ENCODE peak calls at places on chromosomes 4 and X, in ten cellular contexts. One of them, this sample, is unnamed.

GRCh38 chr4:1983846-1984405 is 24.8 kb downstream of the NELFA start:
- DNase-seq in CD8-positive, alpha-beta memory T cell: no peak
- DNase-seq in colonic mucosa: no peak
- DNase-seq in cardiac muscle cell: peak; percentile 47
- DNase-seq in heart right ventricle: peak; percentile 50
- DNase-seq in heart left ventricle: no peak
- DNase-seq in activated T-cell treated with anti-CD3 and anti-CD28 coated beads for 24 hours: no peak
- DNase-seq in activated CD4-positive, CD25-positive, alpha-beta regulatory T cell: no peak
- DNase-seq in T-helper 2 cell: no peak
- DNase-seq in frontal cortex: no peak
- DNase-seq in this sample: no peak

GRCh38 chrX:28847423-28847822 is 260.2 kb downstream of the IL1RAPL1 start:
- DNase-seq in activated CD4-positive, CD25-positive, alpha-beta regulatory T cell: no peak
- DNase-seq in frontal cortex: peak; percentile 1
- DNase-seq in T-helper 2 cell: no peak
- DNase-seq in cardiac muscle cell: peak; percentile 45
- DNase-seq in heart right ventricle: peak; percentile 16
- DNase-seq in CD8-positive, alpha-beta memory T cell: no peak
- DNase-seq in colonic mucosa: no peak
- DNase-seq in heart left ventricle: no peak
- DNase-seq in activated T-cell treated with anti-CD3 and anti-CD28 coated beads for 24 hours: no peak
- DNase-seq in this sample: no peak

GRCh38 chr4:7398104-7398423 is 36.7 kb downstream of the PSAPL1 start:
- DNase-seq in heart right ventricle: peak; percentile 52
- DNase-seq in T-helper 2 cell: no peak
- DNase-seq in colonic mucosa: no peak
- DNase-seq in frontal cortex: no peak
- DNase-seq in heart left ventricle: peak; percentile 74
- DNase-seq in CD8-positive, alpha-beta memory T cell: no peak
- DNase-seq in activated T-cell treated with anti-CD3 and anti-CD28 coated beads for 24 hours: no peak
- DNase-seq in cardiac muscle cell: peak; percentile 33
- DNase-seq in activated CD4-positive, CD25-positive, alpha-beta regulatory T cell: no peak
- DNase-seq in this sample: no peak

GRCh38 chr4:176778491-176778890 is 14.2 kb downstream of the VEGFC start:
- DNase-seq in heart right ventricle: no peak
- DNase-seq in colonic mucosa: no peak
- DNase-seq in heart left ventricle: no peak
- DNase-seq in activated CD4-positive, CD25-positive, alpha-beta regulatory T cell: no peak
- DNase-seq in activated T-cell treated with anti-CD3 and anti-CD28 coated beads for 24 hours: no peak
- DNase-seq in CD8-positive, alpha-beta memory T cell: no peak
- DNase-seq in cardiac muscle cell: peak; percentile 72
- DNase-seq in frontal cortex: no peak
- DNase-seq in T-helper 2 cell: no peak
- DNase-seq in this sample: no peak

GRCh38 chrX:103373581-103373980 is 2.8 kb upstream of the BEX3 start:
- DNase-seq in heart right ventricle: no peak
- DNase-seq in activated CD4-positive, CD25-positive, alpha-beta regulatory T cell: no peak
- DNase-seq in CD8-positive, alpha-beta memory T cell: no peak
- DNase-seq in activated T-cell treated with anti-CD3 and anti-CD28 coated beads for 24 hours: no peak
- DNase-seq in cardiac muscle cell: no peak
- DNase-seq in frontal cortex: no peak
- DNase-seq in T-helper 2 cell: no peak
- DNase-seq in heart left ventricle: no peak
- DNase-seq in colonic mucosa: no peak
- DNase-seq in this sample: no peak

GRCh38 chr4:119725688-119726330 is 97.2 kb upstream of the PDE5A start:
- DNase-seq in CD8-positive, alpha-beta memory T cell: no peak
- DNase-seq in activated T-cell treated with anti-CD3 and anti-CD28 coated beads for 24 hours: no peak
- DNase-seq in T-helper 2 cell: no peak
- DNase-seq in frontal cortex: no peak
- DNase-seq in colonic mucosa: peak; percentile 64
- DNase-seq in heart right ventricle: no peak
- DNase-seq in cardiac muscle cell: no peak
- DNase-seq in activated CD4-positive, CD25-positive, alpha-beta regulatory T cell: no peak
- DNase-seq in heart left ventricle: no peak
- DNase-seq in this sample: no peak

GRCh38 chr4:52574036-52574435 is 85.1 kb downstream of the USP46 start:
- DNase-seq in cardiac muscle cell: no peak
- DNase-seq in CD8-positive, alpha-beta memory T cell: no peak
- DNase-seq in activated T-cell treated with anti-CD3 and anti-CD28 coated beads for 24 hours: no peak
- DNase-seq in heart left ventricle: no peak
- DNase-seq in heart right ventricle: no peak
- DNase-seq in activated CD4-positive, CD25-positive, alpha-beta regulatory T cell: no peak
- DNase-seq in colonic mucosa: no peak
- DNase-seq in frontal cortex: no peak
- DNase-seq in T-helper 2 cell: no peak
- DNase-seq in this sample: no peak

GRCh38 chrX:76555816-76556215 is 128.3 kb downstream of the MAGEE1 start:
- DNase-seq in heart right ventricle: no peak
- DNase-seq in colonic mucosa: no peak
- DNase-seq in CD8-positive, alpha-beta memory T cell: no peak
- DNase-seq in activated T-cell treated with anti-CD3 and anti-CD28 coated beads for 24 hours: no peak
- DNase-seq in activated CD4-positive, CD25-positive, alpha-beta regulatory T cell: no peak
- DNase-seq in cardiac muscle cell: peak; percentile 20
- DNase-seq in T-helper 2 cell: peak; percentile 27
- DNase-seq in heart left ventricle: no peak
- DNase-seq in frontal cortex: no peak
- DNase-seq in this sample: no peak

GRCh38 chr4:7041851-7042696 is 1.1 kb upstream of the TADA2B start:
- DNase-seq in heart left ventricle: peak; percentile 87
- DNase-seq in colonic mucosa: peak; percentile 55
- DNase-seq in activated CD4-positive, CD25-positive, alpha-beta regulatory T cell: no peak
- DNase-seq in CD8-positive, alpha-beta memory T cell: peak; percentile 58
- DNase-seq in activated T-cell treated with anti-CD3 and anti-CD28 coated beads for 24 hours: no peak
- DNase-seq in cardiac muscle cell: no peak
- DNase-seq in frontal cortex: peak; percentile 65
- DNase-seq in T-helper 2 cell: no peak
- DNase-seq in heart right ventricle: peak; percentile 67
- DNase-seq in this sample: no peak

GRCh38 chr4:33357121-33357520 is 2637.0 kb downstream of the PCDH7 start:
- DNase-seq in cardiac muscle cell: no peak
- DNase-seq in activated CD4-positive, CD25-positive, alpha-beta regulatory T cell: no peak
- DNase-seq in activated T-cell treated with anti-CD3 and anti-CD28 coated beads for 24 hours: no peak
- DNase-seq in heart right ventricle: no peak
- DNase-seq in CD8-positive, alpha-beta memory T cell: no peak
- DNase-seq in T-helper 2 cell: no peak
- DNase-seq in frontal cortex: no peak
- DNase-seq in heart left ventricle: no peak
- DNase-seq in colonic mucosa: no peak
- DNase-seq in this sample: no peak

GRCh38 chr4:119191505-119191904 is 21.0 kb upstream of the USP53 start:
- DNase-seq in heart right ventricle: no peak
- DNase-seq in cardiac muscle cell: no peak
- DNase-seq in CD8-positive, alpha-beta memory T cell: no peak
- DNase-seq in T-helper 2 cell: no peak
- DNase-seq in activated T-cell treated with anti-CD3 and anti-CD28 coated beads for 24 hours: no peak
- DNase-seq in frontal cortex: no peak
- DNase-seq in activated CD4-positive, CD25-positive, alpha-beta regulatory T cell: no peak
- DNase-seq in colonic mucosa: no peak
- DNase-seq in heart left ventricle: no peak
- DNase-seq in this sample: no peak

GRCh38 chrX:124860736-124861135 is 458.9 kb upstream of the TEX13C start:
- DNase-seq in heart left ventricle: no peak
- DNase-seq in activated CD4-positive, CD25-positive, alpha-beta regulatory T cell: no peak
- DNase-seq in colonic mucosa: no peak
- DNase-seq in activated T-cell treated with anti-CD3 and anti-CD28 coated beads for 24 hours: no peak
- DNase-seq in heart right ventricle: no peak
- DNase-seq in cardiac muscle cell: no peak
- DNase-seq in T-helper 2 cell: no peak
- DNase-seq in frontal cortex: no peak
- DNase-seq in CD8-positive, alpha-beta memory T cell: no peak
- DNase-seq in this sample: no peak

GRCh38 chr4:68748181-68748981 is 67.4 kb upstream of the UGT2B10 start:
- DNase-seq in cardiac muscle cell: no peak
- DNase-seq in heart right ventricle: no peak
- DNase-seq in frontal cortex: no peak
- DNase-seq in CD8-positive, alpha-beta memory T cell: no peak
- DNase-seq in heart left ventricle: no peak
- DNase-seq in activated T-cell treated with anti-CD3 and anti-CD28 coated beads for 24 hours: no peak
- DNase-seq in colonic mucosa: no peak
- DNase-seq in T-helper 2 cell: no peak
- DNase-seq in activated CD4-positive, CD25-positive, alpha-beta regulatory T cell: no peak
- DNase-seq in this sample: no peak

GRCh38 chrX:14963447-14964236 is 90.4 kb downstream of the MOSPD2 start:
- DNase-seq in frontal cortex: no peak
- DNase-seq in T-helper 2 cell: no peak
- DNase-seq in cardiac muscle cell: peak; percentile 7
- DNase-seq in heart right ventricle: no peak
- DNase-seq in activated CD4-positive, CD25-positive, alpha-beta regulatory T cell: no peak
- DNase-seq in colonic mucosa: no peak
- DNase-seq in CD8-positive, alpha-beta memory T cell: no peak
- DNase-seq in heart left ventricle: no peak
- DNase-seq in activated T-cell treated with anti-CD3 and anti-CD28 coated beads for 24 hours: no peak
- DNase-seq in this sample: no peak

GRCh38 chrX:111086521-111087127 is 9.4 kb upstream of the PAK3 start:
- DNase-seq in heart right ventricle: no peak
- DNase-seq in frontal cortex: no peak
- DNase-seq in T-helper 2 cell: no peak
- DNase-seq in cardiac muscle cell: no peak
- DNase-seq in activated CD4-positive, CD25-positive, alpha-beta regulatory T cell: no peak
- DNase-seq in CD8-positive, alpha-beta memory T cell: no peak
- DNase-seq in activated T-cell treated with anti-CD3 and anti-CD28 coated beads for 24 hours: no peak
- DNase-seq in colonic mucosa: no peak
- DNase-seq in heart left ventricle: no peak
- DNase-seq in this sample: no peak

GRCh38 chr4:60683953-60684352 is 516.2 kb upstream of the ADGRL3 start:
- DNase-seq in frontal cortex: no peak
- DNase-seq in heart left ventricle: no peak
- DNase-seq in cardiac muscle cell: peak; percentile 51
- DNase-seq in T-helper 2 cell: no peak
- DNase-seq in activated CD4-positive, CD25-positive, alpha-beta regulatory T cell: no peak
- DNase-seq in activated T-cell treated with anti-CD3 and anti-CD28 coated beads for 24 hours: no peak
- DNase-seq in heart right ventricle: no peak
- DNase-seq in CD8-positive, alpha-beta memory T cell: no peak
- DNase-seq in colonic mucosa: no peak
- DNase-seq in this sample: no peak

GRCh38 chr4:98887137-98887536 is 41.8 kb downstream of the EIF4E start:
- DNase-seq in frontal cortex: no peak
- DNase-seq in T-helper 2 cell: no peak
- DNase-seq in activated CD4-positive, CD25-positive, alpha-beta regulatory T cell: no peak
- DNase-seq in heart left ventricle: no peak
- DNase-seq in heart right ventricle: no peak
- DNase-seq in activated T-cell treated with anti-CD3 and anti-CD28 coated beads for 24 hours: no peak
- DNase-seq in cardiac muscle cell: no peak
- DNase-seq in CD8-positive, alpha-beta memory T cell: no peak
- DNase-seq in colonic mucosa: no peak
- DNase-seq in this sample: no peak

GRCh38 chrX:103614999-103615398 is 7.2 kb downstream of the TCEAL3 start:
- DNase-seq in T-helper 2 cell: no peak
- DNase-seq in CD8-positive, alpha-beta memory T cell: no peak
- DNase-seq in activated CD4-positive, CD25-positive, alpha-beta regulatory T cell: no peak
- DNase-seq in cardiac muscle cell: no peak
- DNase-seq in activated T-cell treated with anti-CD3 and anti-CD28 coated beads for 24 hours: no peak
- DNase-seq in colonic mucosa: no peak
- DNase-seq in frontal cortex: no peak
- DNase-seq in heart left ventricle: no peak
- DNase-seq in heart right ventricle: no peak
- DNase-seq in this sample: no peak

GRCh38 chr4:184529283-184529682 is 54.9 kb upstream of the IRF2 start:
- DNase-seq in activated CD4-positive, CD25-positive, alpha-beta regulatory T cell: no peak
- DNase-seq in colonic mucosa: no peak
- DNase-seq in CD8-positive, alpha-beta memory T cell: no peak
- DNase-seq in cardiac muscle cell: no peak
- DNase-seq in heart right ventricle: no peak
- DNase-seq in T-helper 2 cell: no peak
- DNase-seq in activated T-cell treated with anti-CD3 and anti-CD28 coated beads for 24 hours: no peak
- DNase-seq in heart left ventricle: no peak
- DNase-seq in frontal cortex: no peak
- DNase-seq in this sample: no peak

GRCh38 chrX:54921427-54922021 is 900 bp downstream of the TRO start:
- DNase-seq in heart right ventricle: peak; percentile 61
- DNase-seq in frontal cortex: peak; percentile 36
- DNase-seq in T-helper 2 cell: peak; percentile 46
- DNase-seq in activated CD4-positive, CD25-positive, alpha-beta regulatory T cell: no peak
- DNase-seq in activated T-cell treated with anti-CD3 and anti-CD28 coated beads for 24 hours: peak; percentile 43
- DNase-seq in cardiac muscle cell: peak; percentile 75
- DNase-seq in colonic mucosa: peak; percentile 47
- DNase-seq in CD8-positive, alpha-beta memory T cell: peak; percentile 70
- DNase-seq in heart left ventricle: peak; percentile 70
- DNase-seq in this sample: peak; percentile 22

GRCh38 chr4:175657571-175657970 is 154.5 kb downstream of the GPM6A start:
- DNase-seq in CD8-positive, alpha-beta memory T cell: no peak
- DNase-seq in activated T-cell treated with anti-CD3 and anti-CD28 coated beads for 24 hours: no peak
- DNase-seq in heart right ventricle: no peak
- DNase-seq in heart left ventricle: no peak
- DNase-seq in cardiac muscle cell: no peak
- DNase-seq in T-helper 2 cell: no peak
- DNase-seq in colonic mucosa: no peak
- DNase-seq in frontal cortex: no peak
- DNase-seq in activated CD4-positive, CD25-positive, alpha-beta regulatory T cell: no peak
- DNase-seq in this sample: no peak

GRCh38 chr4:5752803-5753184 is 41.8 kb downstream of the EVC start:
- DNase-seq in cardiac muscle cell: no peak
- DNase-seq in colonic mucosa: no peak
- DNase-seq in CD8-positive, alpha-beta memory T cell: no peak
- DNase-seq in T-helper 2 cell: no peak
- DNase-seq in heart left ventricle: no peak
- DNase-seq in activated T-cell treated with anti-CD3 and anti-CD28 coated beads for 24 hours: no peak
- DNase-seq in activated CD4-positive, CD25-positive, alpha-beta regulatory T cell: no peak
- DNase-seq in frontal cortex: no peak
- DNase-seq in heart right ventricle: no peak
- DNase-seq in this sample: no peak

GRCh38 chr4:138512766-138513165 is 270.6 kb upstream of the SLC7A11 start:
- DNase-seq in activated CD4-positive, CD25-positive, alpha-beta regulatory T cell: no peak
- DNase-seq in CD8-positive, alpha-beta memory T cell: no peak
- DNase-seq in colonic mucosa: no peak
- DNase-seq in heart right ventricle: no peak
- DNase-seq in activated T-cell treated with anti-CD3 and anti-CD28 coated beads for 24 hours: no peak
- DNase-seq in cardiac muscle cell: no peak
- DNase-seq in frontal cortex: no peak
- DNase-seq in T-helper 2 cell: no peak
- DNase-seq in heart left ventricle: no peak
- DNase-seq in this sample: no peak

GRCh38 chr4:112604590-112604989 is 32.1 kb downstream of the ZGRF1 start:
- DNase-seq in heart left ventricle: no peak
- DNase-seq in T-helper 2 cell: peak; percentile 31
- DNase-seq in CD8-positive, alpha-beta memory T cell: peak; percentile 50
- DNase-seq in colonic mucosa: peak; percentile 45
- DNase-seq in activated T-cell treated with anti-CD3 and anti-CD28 coated beads for 24 hours: peak; percentile 8
- DNase-seq in heart right ventricle: no peak
- DNase-seq in frontal cortex: peak; percentile 57
- DNase-seq in cardiac muscle cell: peak; percentile 75
- DNase-seq in activated CD4-positive, CD25-positive, alpha-beta regulatory T cell: no peak
- DNase-seq in this sample: no peak

GRCh38 chrX:9907645-9908387 is 59.3 kb upstream of the CLDN34 start:
- DNase-seq in cardiac muscle cell: peak; percentile 73
- DNase-seq in CD8-positive, alpha-beta memory T cell: no peak
- DNase-seq in activated CD4-positive, CD25-positive, alpha-beta regulatory T cell: no peak
- DNase-seq in T-helper 2 cell: no peak
- DNase-seq in heart right ventricle: no peak
- DNase-seq in activated T-cell treated with anti-CD3 and anti-CD28 coated beads for 24 hours: no peak
- DNase-seq in frontal cortex: no peak
- DNase-seq in heart left ventricle: no peak
- DNase-seq in colonic mucosa: no peak
- DNase-seq in this sample: no peak

GRCh38 chr4:11428701-11429571 is at the start of gene HS3ST1:
- DNase-seq in colonic mucosa: peak; percentile 91
- DNase-seq in CD8-positive, alpha-beta memory T cell: no peak
- DNase-seq in T-helper 2 cell: peak; percentile 48
- DNase-seq in activated T-cell treated with anti-CD3 and anti-CD28 coated beads for 24 hours: no peak
- DNase-seq in heart left ventricle: peak; percentile 90
- DNase-seq in activated CD4-positive, CD25-positive, alpha-beta regulatory T cell: peak; percentile 14
- DNase-seq in cardiac muscle cell: peak; percentile 84
- DNase-seq in frontal cortex: peak; percentile 83
- DNase-seq in heart right ventricle: peak; percentile 81
- DNase-seq in this sample: no peak

GRCh38 chr4:102217775-102218174 is 127.5 kb downstream of the SLC39A8 start:
- DNase-seq in activated CD4-positive, CD25-positive, alpha-beta regulatory T cell: no peak
- DNase-seq in heart right ventricle: no peak
- DNase-seq in cardiac muscle cell: no peak
- DNase-seq in T-helper 2 cell: no peak
- DNase-seq in frontal cortex: no peak
- DNase-seq in heart left ventricle: no peak
- DNase-seq in CD8-positive, alpha-beta memory T cell: no peak
- DNase-seq in colonic mucosa: no peak
- DNase-seq in activated T-cell treated with anti-CD3 and anti-CD28 coated beads for 24 hours: no peak
- DNase-seq in this sample: no peak

GRCh38 chrX:2587146-2587545 is 86.4 kb upstream of the DHRSX start:
- DNase-seq in heart left ventricle: no peak
- DNase-seq in colonic mucosa: no peak
- DNase-seq in activated T-cell treated with anti-CD3 and anti-CD28 coated beads for 24 hours: no peak
- DNase-seq in activated CD4-positive, CD25-positive, alpha-beta regulatory T cell: no peak
- DNase-seq in heart right ventricle: no peak
- DNase-seq in CD8-positive, alpha-beta memory T cell: no peak
- DNase-seq in T-helper 2 cell: no peak
- DNase-seq in cardiac muscle cell: no peak
- DNase-seq in frontal cortex: no peak
- DNase-seq in this sample: no peak

This sample was measured in activated T-helper 1 cell treated with anti-CD3 and anti-CD28 coated beads, Interleukin-2, amount 50 U/mL, for 16 hours.